ENCODE peak calls at places on chromosome 6, in seven cellular contexts. R is posterior vena cava; X is astrocyte of the spinal cord; Q is stimulated activated CD4-positive, alpha-beta T cell treated with anti-CD3 and anti-CD28 coated beads, Interleukin-4, amount 100 ng/mL, for 4 hours; L is lung; Y is SW480; I is head of caudate nucleus. J is an unnamed sample.

GRCh38 chr6:34598725-34599124 is 42.6 kb upstream of the SPDEF start:
- DNase-seq in R (no peak), X (peak; percentile 15), Q (no peak), L (no peak), Y (no peak), I (no peak), J (no peak)

GRCh38 chr6:129849456-129849855 is 11.7 kb downstream of the TMEM244 start:
- DNase-seq in R (no peak), X (peak; percentile 71), Q (no peak), L (no peak), Y (no peak), I (no peak), J (no peak)

GRCh38 chr6:56864171-56864616 is 90.7 kb upstream of the BEND6 start:
- DNase-seq in R (no peak), X (peak; percentile 41), Q (no peak), L (no peak), Y (peak; percentile 41), I (no peak), J (no peak)

GRCh38 chr6:28673800-28674671 is 148.4 kb downstream of the GPX5 start:
- DNase-seq in R (no peak), X (peak; percentile 71), Q (peak; percentile 58), L (no peak), Y (peak; percentile 70), I (peak; percentile 70), J (no peak)

GRCh38 chr6:135703621-135704020 is 147.9 kb upstream of the PDE7B start:
- DNase-seq in R (no peak), X (no peak), Q (no peak), L (no peak), Y (no peak), I (no peak), J (no peak)

GRCh38 chr6:30647802-30648460 is 998 bp downstream of the C6orf136 start:
- DNase-seq in R (no peak), X (peak; percentile 17), Q (no peak), L (no peak), Y (no peak), I (peak; percentile 46), J (no peak)

GRCh38 chr6:156350337-156350736 is 426.8 kb upstream of the ARID1B start:
- DNase-seq in R (no peak), X (no peak), Q (no peak), L (no peak), Y (no peak), I (no peak), J (no peak)

GRCh38 chr6:2432258-2432657 is 186.9 kb upstream of the GMDS start:
- DNase-seq in R (no peak), X (peak; percentile 93), Q (no peak), L (no peak), Y (peak; percentile 5), I (no peak), J (no peak)

GRCh38 chr6:135046912-135047311 is 7.7 kb downstream of the HBS1L start:
- DNase-seq in R (no peak), X (no peak), Q (no peak), L (no peak), Y (peak; percentile 3), I (no peak), J (no peak)

GRCh38 chr6:170537329-170537728 is 15.8 kb downstream of the PSMB1 start:
- DNase-seq in R (no peak), X (no peak), Q (no peak), L (no peak), Y (no peak), I (no peak), J (no peak)

GRCh38 chr6:124669713-124670480 is 292.3 kb upstream of the RNF217 start:
- DNase-seq in R (no peak), X (no peak), Q (no peak), L (no peak), Y (no peak), I (no peak), J (no peak)

GRCh38 chr6:135880066-135880972 is 28.8 kb downstream of the PDE7B start:
- DNase-seq in R (no peak), X (peak; percentile 86), Q (no peak), L (no peak), Y (peak; percentile 72), I (no peak), J (no peak)

GRCh38 chr6:134657751-134658522 is 292.0 kb downstream of the ALDH8A1 start:
- DNase-seq in R (no peak), X (no peak), Q (no peak), L (no peak), Y (no peak), I (no peak), J (no peak)

GRCh38 chr6:94835264-94835663 is 742.1 kb upstream of the MANEA start:
- DNase-seq in R (no peak), X (no peak), Q (no peak), L (no peak), Y (no peak), I (no peak), J (no peak)

GRCh38 chr6:169287675-169288074 is 34.0 kb upstream of the THBS2 start:
- DNase-seq in R (no peak), X (no peak), Q (no peak), L (no peak), Y (no peak), I (no peak), J (no peak)

GRCh38 chr6:147621280-147621679 is 112.8 kb downstream of the SAMD5 start:
- DNase-seq in R (no peak), X (peak; percentile 48), Q (no peak), L (no peak), Y (no peak), I (no peak), J (no peak)

GRCh38 chr6:6405031-6405430 is 84.6 kb upstream of the F13A1 start:
- DNase-seq in R (no peak), X (no peak), Q (no peak), L (no peak), Y (peak; percentile 25), I (no peak), J (no peak)

GRCh38 chr6:63637865-63638445 is 2.4 kb downstream of the PHF3 start:
- DNase-seq in R (no peak), X (no peak), Q (no peak), L (no peak), Y (peak; percentile 2), I (no peak), J (no peak)

GRCh38 chr6:82371799-82372508 is 8.3 kb downstream of the TPBG start:
- DNase-seq in R (no peak), X (peak; percentile 47), Q (no peak), L (no peak), Y (no peak), I (no peak), J (no peak)

GRCh38 chr6:150118642-150119041 is 24.2 kb upstream of the PPP1R14C start:
- DNase-seq in R (no peak), X (no peak), Q (no peak), L (no peak), Y (no peak), I (no peak), J (no peak)

GRCh38 chr6:148440877-148441453 is 98.3 kb downstream of the SASH1 start:
- DNase-seq in R (no peak), X (peak; percentile 74), Q (no peak), L (peak; percentile 86), Y (peak; percentile 73), I (no peak), J (no peak)

GRCh38 chr6:132763269-132763668 is 5.6 kb upstream of the VNN2 start:
- DNase-seq in R (no peak), X (no peak), Q (no peak), L (no peak), Y (no peak), I (no peak), J (peak; percentile 74)

GRCh38 chr6:7805828-7806227 is 79.9 kb downstream of the BMP6 start:
- DNase-seq in R (no peak), X (no peak), Q (no peak), L (no peak), Y (no peak), I (no peak), J (no peak)

GRCh38 chr6:164013480-164014208 is 599.1 kb downstream of the QKI start:
- DNase-seq in R (no peak), X (no peak), Q (no peak), L (no peak), Y (no peak), I (no peak), J (no peak)

GRCh38 chr6:109091314-109092009 is 3.2 kb downstream of the SESN1 start:
- DNase-seq in R (no peak), X (no peak), Q (no peak), L (no peak), Y (no peak), I (no peak), J (no peak)